ENCODE peak calls at places on chromosome 20, in seven cellular contexts. One of them, this sample, is unnamed.

GRCh38 chr20:47122560-47122959 is 227.9 kb downstream of the EYA2 start:
- DNase-seq in RWPE1: no peak
- DNase-seq in anterior cingulate cortex: no peak
- DNase-seq in left ventricle myocardium inferior: no peak
- DNase-seq in ovary: no peak
- DNase-seq in BE2C: no peak
- DNase-seq in IMR-90: no peak
- DNase-seq in this sample: no peak

GRCh38 chr20:40749985-40750506 is 61.0 kb upstream of the MAFB start:
- DNase-seq in RWPE1: no peak
- DNase-seq in anterior cingulate cortex: no peak
- DNase-seq in left ventricle myocardium inferior: no peak
- DNase-seq in ovary: no peak
- DNase-seq in BE2C: no peak
- DNase-seq in IMR-90: no peak
- DNase-seq in this sample: no peak

GRCh38 chr20:32509639-32510066 is 75.5 kb downstream of the NOL4L start:
- DNase-seq in RWPE1: no peak
- DNase-seq in anterior cingulate cortex: no peak
- DNase-seq in left ventricle myocardium inferior: no peak
- DNase-seq in ovary: no peak
- DNase-seq in BE2C: no peak
- DNase-seq in IMR-90: peak; percentile 54
- DNase-seq in this sample: peak; percentile 16

GRCh38 chr20:23129891-23130621 is 43.9 kb upstream of the CD93 start:
- DNase-seq in RWPE1: no peak
- DNase-seq in anterior cingulate cortex: no peak
- DNase-seq in left ventricle myocardium inferior: no peak
- DNase-seq in ovary: no peak
- DNase-seq in BE2C: no peak
- DNase-seq in IMR-90: no peak
- DNase-seq in this sample: no peak

GRCh38 chr20:3350412-3350811 is 57.1 kb downstream of the DNAAF9 start:
- DNase-seq in RWPE1: no peak
- DNase-seq in anterior cingulate cortex: no peak
- DNase-seq in left ventricle myocardium inferior: no peak
- DNase-seq in ovary: no peak
- DNase-seq in BE2C: no peak
- DNase-seq in IMR-90: no peak
- DNase-seq in this sample: no peak

GRCh38 chr20:23691675-23692074 is 2.8 kb upstream of the CST4 start:
- DNase-seq in RWPE1: no peak
- DNase-seq in anterior cingulate cortex: no peak
- DNase-seq in left ventricle myocardium inferior: no peak
- DNase-seq in ovary: no peak
- DNase-seq in BE2C: no peak
- DNase-seq in IMR-90: peak; percentile 10
- DNase-seq in this sample: no peak

GRCh38 chr20:32506721-32507120 is 78.4 kb downstream of the NOL4L start:
- DNase-seq in RWPE1: no peak
- DNase-seq in anterior cingulate cortex: no peak
- DNase-seq in left ventricle myocardium inferior: no peak
- DNase-seq in ovary: no peak
- DNase-seq in BE2C: no peak
- DNase-seq in IMR-90: no peak
- DNase-seq in this sample: no peak

GRCh38 chr20:11686900-11687543 is 230.7 kb upstream of the BTBD3 start:
- DNase-seq in RWPE1: no peak
- DNase-seq in anterior cingulate cortex: no peak
- DNase-seq in left ventricle myocardium inferior: peak; percentile 33
- DNase-seq in ovary: peak; percentile 46
- DNase-seq in BE2C: peak; percentile 14
- DNase-seq in IMR-90: peak; percentile 1
- DNase-seq in this sample: peak; percentile 49

GRCh38 chr20:23161968-23162696 is 76.0 kb upstream of the CD93 start:
- DNase-seq in RWPE1: peak; percentile 74
- DNase-seq in anterior cingulate cortex: no peak
- DNase-seq in left ventricle myocardium inferior: peak; percentile 85
- DNase-seq in ovary: peak; percentile 66
- DNase-seq in BE2C: no peak
- DNase-seq in IMR-90: no peak
- DNase-seq in this sample: no peak

GRCh38 chr20:12177657-12178293 is 260.1 kb downstream of the BTBD3 start:
- DNase-seq in RWPE1: no peak
- DNase-seq in anterior cingulate cortex: no peak
- DNase-seq in left ventricle myocardium inferior: no peak
- DNase-seq in ovary: no peak
- DNase-seq in BE2C: peak; percentile 47
- DNase-seq in IMR-90: no peak
- DNase-seq in this sample: no peak

GRCh38 chr20:35796556-35796955 is 24.7 kb downstream of the PHF20 start:
- DNase-seq in RWPE1: no peak
- DNase-seq in anterior cingulate cortex: no peak
- DNase-seq in left ventricle myocardium inferior: no peak
- DNase-seq in ovary: no peak
- DNase-seq in BE2C: no peak
- DNase-seq in IMR-90: peak; percentile 12
- DNase-seq in this sample: no peak

GRCh38 chr20:36308318-36308710 is 2.2 kb downstream of the DLGAP4 start:
- DNase-seq in RWPE1: no peak
- DNase-seq in anterior cingulate cortex: no peak
- DNase-seq in left ventricle myocardium inferior: no peak
- DNase-seq in ovary: no peak
- DNase-seq in BE2C: no peak
- DNase-seq in IMR-90: no peak
- DNase-seq in this sample: no peak

GRCh38 chr20:34968020-34968775 is 12.5 kb downstream of the MYH7B start:
- DNase-seq in RWPE1: no peak
- DNase-seq in anterior cingulate cortex: no peak
- DNase-seq in left ventricle myocardium inferior: no peak
- DNase-seq in ovary: no peak
- DNase-seq in BE2C: no peak
- DNase-seq in IMR-90: no peak
- DNase-seq in this sample: no peak

GRCh38 chr20:54103067-54103761 is 32.8 kb upstream of the BCAS1 start:
- DNase-seq in RWPE1: peak; percentile 52
- DNase-seq in anterior cingulate cortex: no peak
- DNase-seq in left ventricle myocardium inferior: peak; percentile 67
- DNase-seq in ovary: peak; percentile 52
- DNase-seq in BE2C: peak; percentile 89
- DNase-seq in IMR-90: peak; percentile 64
- DNase-seq in this sample: peak; percentile 92

GRCh38 chr20:8647868-8648495 is 420.9 kb upstream of the PLCB4 start:
- DNase-seq in RWPE1: no peak
- DNase-seq in anterior cingulate cortex: no peak
- DNase-seq in left ventricle myocardium inferior: peak; percentile 35
- DNase-seq in ovary: peak; percentile 37
- DNase-seq in BE2C: no peak
- DNase-seq in IMR-90: no peak
- DNase-seq in this sample: no peak

GRCh38 chr20:5657190-5657872 is 92.9 kb upstream of the SHLD1 start:
- DNase-seq in RWPE1: peak; percentile 89
- DNase-seq in anterior cingulate cortex: no peak
- DNase-seq in left ventricle myocardium inferior: peak; percentile 20
- DNase-seq in ovary: peak; percentile 59
- DNase-seq in BE2C: no peak
- DNase-seq in IMR-90: peak; percentile 99
- DNase-seq in this sample: no peak

GRCh38 chr20:32477594-32478512 is 107.3 kb downstream of the NOL4L start:
- DNase-seq in RWPE1: no peak
- DNase-seq in anterior cingulate cortex: no peak
- DNase-seq in left ventricle myocardium inferior: peak; percentile 14
- DNase-seq in ovary: no peak
- DNase-seq in BE2C: no peak
- DNase-seq in IMR-90: no peak
- DNase-seq in this sample: peak; percentile 11

GRCh38 chr20:59939879-59940128 is 301 bp downstream of the PPP1R3D start:
- DNase-seq in RWPE1: no peak
- DNase-seq in anterior cingulate cortex: no peak
- DNase-seq in left ventricle myocardium inferior: peak; percentile 52
- DNase-seq in ovary: peak; percentile 69
- DNase-seq in BE2C: peak; percentile 17
- DNase-seq in IMR-90: peak; percentile 4
- DNase-seq in this sample: peak; percentile 44

This sample was measured in glutamatergic neuron.